ENCODE peak calls at places on chromosome 19, in five cellular contexts. F is HepG2, S is H1, B is GM12878, U is K562. Q is an unnamed sample.

GRCh38 chr19:33241530-33242101 is 16.0 kb upstream of the SLC7A10 start:
- DNase-seq in U (peak), B (no peak), S (peak), F (no peak), Q (peak)

GRCh38 chr19:39599116-39599515 is 3.2 kb upstream of the LGALS13 start:
- DNase-seq in F (peak), B (no peak), S (peak), U (peak), Q (peak)

GRCh38 chr19:33152178-33152577 is 20.3 kb downstream of the WDR88 start:
- DNase-seq in B (no peak), U (no peak), F (no peak), S (no peak), Q (no peak)

GRCh38 chr19:55147408-55148251 is 1.4 kb downstream of the TNNT1 start:
- DNase-seq in F (no peak), U (peak), S (peak), B (no peak), Q (peak)

GRCh38 chr19:58096884-58097283 is 1.1 kb downstream of the ZSCAN18 start:
- DNase-seq in S (no peak), U (no peak), F (no peak), B (no peak), Q (no peak)

GRCh38 chr19:35397064-35397463 is 26.2 kb downstream of the GPR42 start:
- DNase-seq in B (no peak), S (no peak), U (no peak), F (no peak), Q (no peak)

GRCh38 chr19:7784856-7785255 is 21.8 kb downstream of the CLEC4M start:
- DNase-seq in U (no peak), B (no peak), F (no peak), S (no peak), Q (no peak)

GRCh38 chr19:50821622-50822021 is 2.0 kb downstream of the KLK1 start:
- DNase-seq in F (no peak), U (no peak), B (no peak), S (no peak), Q (no peak)

GRCh38 chr19:41997121-41997850 is 3.3 kb upstream of the ATP1A3 start:
- DNase-seq in S (peak), B (no peak), U (peak), F (no peak), Q (peak)

GRCh38 chr19:10701955-10702307 is 692 bp downstream of the QTRT1 start:
- DNase-seq in B (no peak), F (peak), S (no peak), U (peak), Q (peak)

GRCh38 chr19:33868821-33869412 is 72.2 kb downstream of the KCTD15 start:
- DNase-seq in S (peak), U (no peak), B (no peak), F (no peak), Q (peak)

GRCh38 chr19:55461974-55462628 is 659 bp upstream of the ISOC2 start:
- DNase-seq in U (peak), B (no peak), F (peak), S (no peak), Q (no peak)

GRCh38 chr19:47097396-47098217 is 16.0 kb downstream of the ZC3H4 start:
- DNase-seq in F (no peak), U (no peak), B (no peak), S (no peak), Q (no peak)

GRCh38 chr19:56137405-56137804 is 3.7 kb upstream of the ZNF444 start:
- DNase-seq in S (no peak), U (no peak), F (no peak), B (no peak), Q (no peak)

GRCh38 chr19:54364775-54365257 is at the start of gene LAIR1:
- DNase-seq in S (no peak), F (no peak), U (no peak), B (no peak), Q (no peak)

GRCh38 chr19:8506402-8506957 is 4.0 kb upstream of the PRAM1 start:
- DNase-seq in S (no peak), F (no peak), B (no peak), U (peak), Q (peak)

GRCh38 chr19:15075801-15076200 is 6.2 kb upstream of the OR1I1 start:
- DNase-seq in B (no peak), F (no peak), S (no peak), U (no peak), Q (no peak)

GRCh38 chr19:47405854-47406417 is 13.4 kb downstream of the MEIS3 start:
- DNase-seq in S (no peak), B (no peak), F (no peak), U (no peak), Q (no peak)

GRCh38 chr19:56905616-56906015 is 65.1 kb upstream of the PEG3 start:
- DNase-seq in S (no peak), U (no peak), B (no peak), F (no peak), Q (no peak)

GRCh38 chr19:33301011-33301899 is 1.1 kb downstream of the CEBPA start:
- DNase-seq in U (no peak), F (no peak), S (peak), B (no peak), Q (peak)

GRCh38 chr19:12727745-12728433 is 4.2 kb upstream of the TNPO2 start:
- DNase-seq in B (no peak), U (no peak), S (no peak), F (no peak), Q (no peak)
- TF ChIP-seq CREB1 in B (no peak), U (no peak), S (no peak), F (no peak), Q (no peak)

DNA sequence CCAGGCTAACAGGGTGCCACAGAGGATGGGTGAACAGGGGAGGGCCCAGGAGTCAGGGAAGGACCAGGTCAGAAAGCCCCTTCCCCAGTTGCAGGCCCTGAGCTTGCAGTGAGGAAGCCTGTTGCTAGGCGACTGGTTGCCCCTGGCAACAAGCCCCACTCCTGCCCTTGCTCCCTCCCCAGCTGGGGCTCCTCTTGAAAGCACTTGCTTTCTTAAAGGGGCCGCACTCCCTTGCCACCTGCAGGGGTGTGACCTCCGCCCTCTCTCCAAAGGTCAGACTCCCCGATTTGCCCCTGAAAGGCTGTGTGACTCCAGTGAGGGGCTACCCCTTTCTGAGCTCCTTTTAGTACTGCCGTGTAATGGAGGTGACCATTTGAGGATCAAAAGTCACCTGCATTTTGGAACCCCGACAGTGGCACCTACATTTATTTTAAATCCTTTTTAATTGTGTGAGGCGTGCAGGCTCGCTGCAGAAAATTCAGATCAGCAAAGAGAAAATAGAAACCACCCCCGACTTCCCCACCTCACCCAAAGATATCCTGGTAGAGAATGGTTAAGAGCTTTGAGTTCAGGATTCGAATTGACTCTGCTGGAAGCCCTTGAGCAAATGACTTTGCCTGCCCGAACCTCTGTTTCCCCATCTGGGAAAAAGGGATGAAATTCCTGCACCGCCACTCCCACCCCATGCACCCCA is 4.8 kb downstream of the FCHO1 start:
- DNase-seq in U (peak), F (no peak), B (peak), S (peak), Q (peak)
- TF ChIP-seq MAX in U (no peak), F (no peak), B (no peak), S (peak), Q (no peak)

DNA sequence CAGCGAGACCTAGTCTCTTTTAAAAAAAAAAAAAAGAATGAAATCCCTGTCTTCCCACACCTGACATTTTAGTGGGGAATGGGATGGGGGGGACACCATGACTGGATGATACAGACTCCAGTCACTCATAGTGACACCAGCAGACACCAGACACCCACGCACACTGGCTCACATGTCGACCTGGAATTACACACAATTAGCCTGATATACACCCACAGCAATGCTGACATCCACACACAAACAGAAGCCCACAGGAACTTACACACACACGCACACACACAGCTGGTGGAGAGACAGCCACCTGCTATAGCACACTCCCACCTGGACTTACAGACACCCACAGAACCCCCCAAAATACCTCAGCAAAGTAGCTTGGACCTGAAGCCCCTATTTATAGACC is 8.3 kb upstream of the NANOS3 start:
- DNase-seq in B (no peak), U (no peak), S (no peak), F (no peak), Q (no peak)
- TF ChIP-seq CREB1 in B (no peak), U (no peak), S (no peak), F (no peak), Q (no peak)

GRCh38 chr19:3268763-3269162 is 44.3 kb downstream of the CELF5 start:
- DNase-seq in F (no peak), S (no peak), B (no peak), U (no peak), Q (no peak)

GRCh38 chr19:3272532-3272931 is 48.1 kb downstream of the CELF5 start:
- DNase-seq in B (no peak), U (no peak), S (no peak), F (no peak), Q (no peak)

GRCh38 chr19:3272952-3273351 is 48.5 kb downstream of the CELF5 start:
- DNase-seq in U (no peak), F (no peak), S (no peak), B (no peak), Q (no peak)

GRCh38 chr19:3269972-3270667 is 45.7 kb downstream of the CELF5 start:
- DNase-seq in B (no peak), F (no peak), U (no peak), S (no peak), Q (no peak)

DNA sequence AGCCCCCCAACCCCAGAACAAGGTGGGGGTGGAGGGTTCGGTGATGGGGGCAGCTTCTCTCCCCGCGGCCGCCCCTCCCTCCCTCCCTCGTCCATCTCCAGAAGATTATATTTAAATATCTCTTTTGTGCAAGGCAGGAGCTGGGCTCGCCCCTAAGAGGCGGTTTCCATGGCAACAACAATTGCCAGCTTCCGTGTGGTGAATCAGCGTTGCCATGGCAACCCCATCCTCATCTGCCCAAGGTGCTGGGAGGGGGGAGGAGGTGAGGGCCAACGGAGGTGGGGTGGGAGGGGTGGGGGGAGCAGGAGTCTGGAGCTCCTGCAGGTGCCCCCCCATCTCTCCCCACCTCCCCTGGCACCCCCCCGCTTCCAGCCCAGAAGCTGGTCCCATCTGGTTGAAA is 46.4 kb downstream of the CELF5 start:
- DNase-seq in F (peak), B (no peak), U (peak), S (no peak), Q (peak)
- TF ChIP-seq MAX in F (no peak), B (no peak), U (no peak), S (no peak), Q (no peak)

DNA sequence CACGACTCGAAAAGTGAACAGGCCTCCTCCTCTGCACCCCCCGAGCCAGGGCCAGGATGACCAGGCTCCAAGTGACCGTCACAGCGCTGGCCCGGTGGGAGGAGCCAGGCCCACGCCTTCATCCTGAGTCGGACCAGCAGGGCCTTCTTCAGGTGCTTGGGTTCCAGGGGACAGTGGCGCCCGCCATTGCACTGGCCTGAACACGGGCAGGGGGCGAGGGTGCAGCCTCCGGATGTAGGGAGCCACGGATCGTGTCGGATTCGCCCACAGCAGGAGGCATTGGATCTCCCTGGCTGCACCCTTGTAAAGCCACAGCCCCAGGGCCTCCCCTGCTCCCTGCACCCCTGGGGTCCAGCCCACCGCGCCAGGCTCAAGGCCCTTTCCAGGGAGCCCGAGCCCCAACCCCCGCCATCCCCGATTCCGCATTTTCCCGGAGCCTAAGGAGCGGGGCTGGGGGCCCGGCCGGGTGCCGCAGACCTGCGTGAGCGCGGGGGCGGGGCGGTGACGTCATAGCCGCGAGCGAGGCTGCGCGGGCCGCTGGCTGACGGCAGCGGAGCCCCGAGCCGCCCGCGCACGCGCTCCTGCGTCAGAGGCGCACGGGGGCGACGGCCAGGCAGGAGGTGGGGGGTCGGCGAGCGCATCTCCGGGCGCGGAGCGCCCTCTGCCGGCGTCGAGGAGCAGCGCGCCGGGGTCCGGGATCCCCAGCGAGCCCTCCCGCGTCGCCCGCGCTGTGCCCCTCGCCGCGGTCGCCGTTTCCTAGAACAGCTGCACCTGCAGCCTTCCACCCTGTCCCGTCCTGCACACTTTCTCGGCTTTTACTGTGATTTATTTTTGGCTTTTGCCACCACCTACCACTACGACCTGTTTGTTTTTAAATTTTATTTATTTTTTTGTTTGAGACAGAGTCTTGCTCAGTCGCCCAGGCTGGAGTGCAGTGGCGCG is 1.5 kb upstream of the ATP5F1D start:
- DNase-seq in U (peak), F (peak), S (peak), B (no peak), Q (peak)
- TF ChIP-seq CREB1 in U (peak), F (peak), S (peak), B (peak), Q (no peak)

GRCh38 chr19:676343-677105 is at the start of gene FSTL3:
- DNase-seq in S (no peak), U (no peak), F (no peak), B (no peak), Q (no peak)
- TF ChIP-seq MAX in S (no peak), U (no peak), F (no peak), B (no peak), Q (no peak)

DNA sequence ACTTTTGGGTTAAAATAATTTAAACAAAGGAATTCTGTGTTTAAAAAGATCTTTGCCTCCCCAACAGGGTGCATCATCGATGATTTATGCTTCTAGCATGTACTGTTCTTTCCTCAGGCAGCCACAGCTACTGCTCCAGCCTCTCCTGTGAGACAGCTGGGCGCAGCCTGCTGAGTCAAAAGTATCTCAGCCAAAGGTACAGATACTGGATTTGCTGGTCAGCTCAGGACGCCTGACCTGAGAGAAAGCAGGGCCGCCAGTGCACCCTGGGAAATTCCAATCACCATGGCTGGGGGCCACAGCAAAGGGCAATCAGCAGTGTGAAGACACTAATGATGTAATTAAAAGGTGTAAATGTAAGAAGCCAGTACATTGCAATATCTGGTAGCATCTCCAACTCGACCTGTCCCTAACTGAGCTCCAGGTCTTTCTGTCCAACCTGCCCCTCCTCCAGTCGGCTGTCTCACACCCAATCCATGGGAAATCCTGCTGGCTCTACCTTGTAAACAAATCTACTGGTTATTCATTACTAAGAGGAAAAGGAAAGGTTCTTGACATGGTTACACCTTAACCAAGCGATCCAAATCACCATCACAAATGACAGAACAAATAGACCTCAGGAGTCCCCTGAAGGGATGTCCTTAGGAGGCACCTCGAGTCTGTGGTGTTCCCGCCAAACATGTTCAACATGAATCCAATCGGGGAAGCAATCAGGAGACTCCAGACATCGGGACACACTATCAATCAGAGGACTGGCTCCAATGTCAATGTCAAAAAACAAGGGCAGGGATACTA is 7.3 kb downstream of the OPA3 start:
- DNase-seq in U (peak), S (no peak), F (peak), B (no peak), Q (no peak)
- TF ChIP-seq CREB1 in U (no peak), S (no peak), F (no peak), B (no peak), Q (no peak)

DNA sequence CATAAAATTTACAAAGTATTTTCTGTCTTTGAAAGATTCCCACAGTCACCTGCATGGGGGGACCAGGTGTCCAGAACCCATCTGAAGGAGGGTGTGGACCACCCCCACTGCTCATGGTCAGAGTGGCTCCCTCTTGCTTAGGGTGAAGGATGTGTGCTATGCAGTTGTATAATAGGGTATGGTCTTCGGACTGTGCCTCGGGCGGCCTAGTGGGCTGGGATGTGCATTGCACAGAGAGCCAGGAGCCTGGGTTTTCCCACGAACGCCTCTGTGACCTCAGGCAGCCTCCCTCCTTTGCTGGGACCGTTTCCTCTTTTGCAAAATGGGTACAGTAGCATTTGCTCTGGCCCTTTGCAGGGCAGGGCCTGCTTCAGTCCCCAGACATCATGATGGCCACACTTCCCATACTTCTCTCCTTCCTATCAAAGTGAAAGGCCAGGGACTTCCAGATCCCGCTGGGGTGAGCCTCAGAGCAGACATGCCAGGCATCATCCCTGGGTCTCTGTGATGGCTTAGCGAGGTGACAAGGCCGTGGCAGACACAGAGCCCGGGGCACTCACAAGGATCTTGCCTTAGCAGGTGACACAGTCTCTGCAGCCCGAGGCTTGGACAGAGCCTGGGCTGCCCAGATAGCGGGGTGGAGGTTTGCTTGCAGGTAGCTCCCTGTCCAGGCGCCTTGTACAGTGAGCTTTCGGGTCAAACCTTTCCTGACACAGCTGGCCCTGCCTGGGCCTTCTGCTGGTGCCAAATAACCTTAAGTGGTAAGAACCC is 59.4 kb upstream of the ZNF536 start:
- DNase-seq in B (no peak), U (no peak), S (no peak), F (no peak), Q (no peak)
- TF ChIP-seq MAX in B (no peak), U (no peak), S (no peak), F (no peak), Q (no peak)

GRCh38 chr19:5138606-5139594 is 170.0 kb downstream of the KDM4B start:
- DNase-seq in U (peak), B (peak), F (no peak), S (no peak), Q (no peak)
- TF ChIP-seq CREB1 in U (no peak), B (peak), F (no peak), S (no peak), Q (no peak)

GRCh38 chr19:18596752-18597157 is 8.2 kb downstream of the REX1BD start:
- DNase-seq in F (peak), U (peak), S (peak), B (no peak), Q (peak)
- TF ChIP-seq MAX in F (no peak), U (no peak), S (no peak), B (no peak), Q (no peak)

Q was measured in WTC11.